ENCODE peak calls at places on chromosomes 13 and 19, in eight cellular contexts. B is body of pancreas, V is left ventricle myocardium inferior, L is cardiac muscle cell, M is fibroblast of lung, I is uterus, E is neuronal stem cell, W is ovary. Q is an unnamed sample.
A peak's percentile ranks its signal among the peaks of the same experiment; 100 is the strongest.

GRCh38 chr19:15673176-15673654 is 328 bp downstream of the CYP4F12 start:
- DNase-seq in L (no peak), E (no peak), V (peak; percentile 15), M (no peak), I (no peak), W (peak; percentile 21), B (no peak), Q (peak; percentile 82)

GRCh38 chr13:51938454-51938853 is 72.8 kb downstream of the ATP7B start:
- DNase-seq in L (no peak), E (no peak), B (no peak), W (no peak), I (no peak), V (no peak), M (no peak), Q (no peak)

GRCh38 chr13:99366075-99366987 is 59.1 kb upstream of the GPR183 start:
- DNase-seq in I (no peak), E (no peak), L (no peak), W (no peak), V (no peak), M (no peak), B (no peak), Q (no peak)

GRCh38 chr13:99124695-99125334 is 75.8 kb upstream of the UBAC2 start:
- DNase-seq in I (no peak), E (no peak), M (peak; percentile 79), B (no peak), V (no peak), L (no peak), W (no peak), Q (peak; percentile 2)

GRCh38 chr13:74243637-74244526 is 109.7 kb upstream of the KLF12 start:
- DNase-seq in M (peak; percentile 83), I (no peak), E (no peak), L (no peak), B (no peak), V (no peak), W (no peak), Q (peak; percentile 44)

GRCh38 chr13:110676511-110677204 is 29.3 kb downstream of the CARS2 start:
- DNase-seq in I (no peak), M (no peak), W (no peak), E (no peak), V (no peak), B (peak; percentile 74), L (no peak), Q (no peak)

GRCh38 chr13:23658929-23659541 is 88.8 kb downstream of the TNFRSF19 start:
- DNase-seq in W (no peak), V (peak; percentile 65), B (no peak), I (peak; percentile 57), E (no peak), M (no peak), L (no peak), Q (no peak)

GRCh38 chr13:114067381-114067885 is 65.0 kb downstream of the RASA3 start:
- DNase-seq in V (no peak), B (no peak), W (no peak), I (no peak), E (no peak), M (peak; percentile 64), L (no peak), Q (no peak)

GRCh38 chr19:39264306-39265290 is 3.6 kb upstream of the IFNL2 start:
- DNase-seq in B (no peak), V (no peak), W (no peak), E (peak; percentile 27), L (peak; percentile 48), I (no peak), M (peak; percentile 9), Q (no peak)

GRCh38 chr13:98513837-98514236 is 63.1 kb downstream of the STK24 start:
- DNase-seq in I (no peak), W (no peak), L (no peak), B (no peak), V (no peak), M (no peak), E (no peak), Q (no peak)

GRCh38 chr13:54950546-54950945 is 1921.9 kb downstream of the OLFM4 start:
- DNase-seq in I (no peak), W (no peak), B (no peak), E (no peak), M (no peak), V (no peak), L (no peak), Q (no peak)

GRCh38 chr13:94061316-94061715 is 418.2 kb downstream of the DCT start:
- DNase-seq in L (no peak), I (no peak), M (peak; percentile 82), B (no peak), W (no peak), V (no peak), E (no peak), Q (no peak)

GRCh38 chr19:51799311-51799997 is 4.5 kb downstream of the FPR3 start:
- DNase-seq in I (peak; percentile 78), W (peak; percentile 83), L (no peak), M (peak; percentile 97), E (no peak), B (peak; percentile 88), V (peak; percentile 89), Q (peak; percentile 11)

GRCh38 chr19:16433986-16434385 is 37.8 kb downstream of the EPS15L1 start:
- DNase-seq in L (no peak), B (no peak), W (no peak), V (no peak), E (no peak), M (peak; percentile 25), I (no peak), Q (no peak)

DNA sequence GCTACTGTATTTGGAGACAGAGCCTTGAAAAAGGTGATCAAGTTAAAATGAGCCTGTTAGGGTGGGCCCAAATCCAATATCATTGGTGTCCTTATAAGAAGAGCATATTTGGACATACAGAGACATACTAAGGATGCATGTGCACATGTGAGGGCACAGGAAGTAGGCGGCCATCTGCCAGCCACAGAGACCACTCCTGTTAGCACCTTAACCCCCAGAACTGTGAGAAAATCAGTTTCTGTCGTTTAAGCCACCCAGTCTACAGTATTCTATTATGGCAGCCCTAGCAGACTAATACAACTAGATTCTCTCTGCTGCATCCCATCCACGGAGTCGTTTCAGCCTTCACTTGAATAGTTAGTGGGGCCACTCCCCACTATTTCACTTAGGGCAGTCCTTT is 39.4 kb upstream of the DGKH start:
- DNase-seq in V (no peak), W (no peak), B (no peak), I (no peak), M (no peak), E (no peak), L (no peak), Q (no peak)
- H3K4me3 ChIP-seq in V (no peak overlapping the region), W (no peak overlapping the region), B (no peak overlapping the region), I (no peak overlapping the region), M (no peak overlapping the region), E (no peak overlapping the region), L (no peak overlapping the region), Q (no peak overlapping the region)

GRCh38 chr19:35205733-35206323 is 22.7 kb downstream of the FAM187B start:
- DNase-seq in V (no peak), I (no peak), M (no peak), B (no peak), W (no peak), L (no peak), E (no peak), Q (no peak)

GRCh38 chr19:35204799-35205732 is 23.5 kb downstream of the FAM187B start:
- DNase-seq in B (peak; percentile 49), E (no peak), W (no peak), I (no peak), M (no peak), V (no peak), L (no peak), Q (no peak)

GRCh38 chr19:35206855-35207254 is 21.7 kb downstream of the FAM187B start:
- DNase-seq in B (no peak), L (no peak), V (no peak), E (no peak), M (no peak), W (no peak), I (no peak), Q (no peak)

GRCh38 chr19:35207391-35207871 is 21.1 kb downstream of the FAM187B start:
- DNase-seq in L (no peak), W (no peak), B (no peak), V (no peak), E (no peak), M (no peak), I (no peak), Q (no peak)

GRCh38 chr19:35206379-35206778 is 22.2 kb downstream of the FAM187B start:
- DNase-seq in L (no peak), I (no peak), B (no peak), V (no peak), E (no peak), W (no peak), M (no peak), Q (peak; percentile 57)
- H3K27ac ChIP-seq in L (no peak overlapping the region), I (no peak overlapping the region), B (no peak overlapping the region), V (no peak overlapping the region), E (no peak overlapping the region), W (no peak overlapping the region), M (no peak overlapping the region), Q (peak overlapping the region; percentile 53)

GRCh38 chr19:5112175-5112574 is 143.3 kb downstream of the KDM4B start:
- DNase-seq in L (no peak), M (no peak), I (no peak), E (no peak), V (no peak), B (no peak), W (no peak), Q (no peak)
- H3K27me3 ChIP-seq in L (no peaks in the 10 kb centered on the region), M (no peaks in the 10 kb centered on the region), I (no peaks in the 10 kb centered on the region), E (no peaks in the 10 kb centered on the region), V (no peaks in the 10 kb centered on the region), B (no peaks in the 10 kb centered on the region), W (no peaks in the 10 kb centered on the region), Q (no peaks in the 10 kb centered on the region)

GRCh38 chr19:37946132-37946531 is 39.1 kb downstream of the SIPA1L3 start:
- DNase-seq in V (no peak), I (no peak), E (no peak), L (no peak), M (no peak), W (no peak), B (no peak), Q (no peak)

GRCh38 chr19:37942516-37942902 is 35.5 kb downstream of the SIPA1L3 start:
- DNase-seq in W (no peak), M (no peak), B (no peak), L (no peak), V (no peak), I (no peak), E (no peak), Q (no peak)

GRCh38 chr19:37938379-37938778 is 31.4 kb downstream of the SIPA1L3 start:
- DNase-seq in L (no peak), I (no peak), V (no peak), W (no peak), E (no peak), B (no peak), M (no peak), Q (no peak)

GRCh38 chr19:37943480-37943879 is 36.5 kb downstream of the SIPA1L3 start:
- DNase-seq in L (peak; percentile 30), W (no peak), V (no peak), E (no peak), I (no peak), B (peak; percentile 34), M (no peak), Q (peak; percentile 99)

GRCh38 chr19:37941820-37942515 is 35.0 kb downstream of the SIPA1L3 start:
- DNase-seq in E (no peak), L (no peak), W (no peak), B (no peak), I (no peak), M (no peak), V (no peak), Q (peak; percentile 79)
- H3K4me3 ChIP-seq in E (no peak overlapping the region), L (no peak overlapping the region), W (no peak overlapping the region), B (no peak overlapping the region), I (no peak overlapping the region), M (no peak overlapping the region), V (no peak overlapping the region), Q (no peak overlapping the region)

Q was measured in small intestine.